ENCODE peak calls at places on chromosome 2, in seven cellular contexts. B is right atrium auricular region, P is left ventricle myocardium inferior, N is testis, S is OCI-LY7, O is psoas muscle, M is IMR-90. Q is an unnamed sample. For H3K4me1, the result is how much of the 10 kb centered on the place peaks cover.

GRCh38 chr2:47844162-47844561 is 61.2 kb downstream of the MSH6 start:
- DNase-seq in M (no peak), O (no peak), B (no peak), N (no peak), P (no peak), S (no peak), Q (no peak)

GRCh38 chr2:26355038-26355995 is 8.7 kb upstream of the ADGRF3 start:
- DNase-seq in B (no peak), S (no peak), O (no peak), M (peak), N (no peak), P (no peak), Q (no peak)

GRCh38 chr2:16102976-16103380 is 162.6 kb downstream of the MYCN start:
- DNase-seq in P (no peak), M (no peak), N (no peak), S (no peak), O (no peak), B (no peak), Q (no peak)

GRCh38 chr2:120454993-120455789 is 109.3 kb downstream of the INHBB start:
- DNase-seq in O (no peak), P (no peak), S (no peak), B (no peak), N (no peak), M (peak), Q (no peak)

GRCh38 chr2:236090027-236090382 is 78.2 kb downstream of the GBX2 start:
- DNase-seq in O (no peak), M (no peak), N (no peak), B (no peak), P (no peak), S (no peak), Q (peak)

GRCh38 chr2:164620873-164621760 is at the start of gene GRB14:
- DNase-seq in O (peak), M (no peak), N (peak), S (no peak), P (peak), B (no peak), Q (peak)

GRCh38 chr2:164867779-164868397 is 26.3 kb upstream of the COBLL1 start:
- DNase-seq in O (no peak), M (no peak), B (no peak), N (no peak), P (no peak), S (no peak), Q (no peak)

GRCh38 chr2:199710551-199710950 is 140.4 kb downstream of the FTCDNL1 start:
- DNase-seq in N (no peak), M (peak), B (no peak), O (no peak), S (no peak), P (no peak), Q (no peak)

GRCh38 chr2:105595536-105595935 is 149.2 kb upstream of the NCK2 start:
- DNase-seq in P (no peak), B (no peak), N (no peak), M (no peak), S (no peak), O (no peak), Q (no peak)

GRCh38 chr2:117128471-117128870 is 686.0 kb upstream of the DDX18 start:
- DNase-seq in N (no peak), M (no peak), O (no peak), P (no peak), S (no peak), B (no peak), Q (no peak)

GRCh38 chr2:82340578-82341053 is 2036.1 kb upstream of the LRRTM1 start:
- DNase-seq in S (no peak), P (no peak), B (no peak), O (no peak), N (no peak), M (no peak), Q (no peak)

GRCh38 chr2:224362094-224362493 is 39.8 kb downstream of the FAM124B start:
- DNase-seq in N (no peak), P (no peak), O (no peak), M (no peak), B (no peak), S (no peak), Q (no peak)

GRCh38 chr2:172330060-172330671 is 97.2 kb upstream of the ITGA6 start:
- DNase-seq in M (no peak), B (no peak), O (no peak), P (no peak), N (no peak), S (no peak), Q (no peak)

GRCh38 chr2:222892321-222892720 is 31.5 kb downstream of the ACSL3 start:
- DNase-seq in M (peak), S (no peak), N (no peak), P (no peak), B (no peak), O (no peak), Q (no peak)

GRCh38 chr2:10547011-10547410 is 98.9 kb upstream of the ODC1 start:
- DNase-seq in M (peak), N (no peak), P (no peak), B (no peak), O (no peak), S (no peak), Q (no peak)

GRCh38 chr2:65199891-65200290 is 27.7 kb upstream of the ACTR2 start:
- DNase-seq in M (peak), S (no peak), P (no peak), O (no peak), B (no peak), N (no peak), Q (no peak)

GRCh38 chr2:36411962-36412444 is 56.4 kb downstream of the CRIM1 start:
- DNase-seq in M (no peak), S (no peak), N (no peak), B (no peak), O (no peak), P (no peak), Q (no peak)

GRCh38 chr2:95372216-95372829 is 30.2 kb upstream of the FAHD2A start:
- DNase-seq in M (no peak), S (no peak), O (no peak), B (no peak), N (peak), P (peak), Q (peak)

GRCh38 chr2:229714080-229714735 is at the start of gene DNER:
- DNase-seq in N (peak), S (peak), P (no peak), M (no peak), B (no peak), O (peak), Q (no peak)

GRCh38 chr2:3131636-3132326 is 245.8 kb downstream of the EIPR1 start:
- DNase-seq in O (no peak), N (no peak), M (no peak), S (no peak), P (no peak), B (no peak), Q (no peak)

GRCh38 chr2:191246820-191247380 is 1.7 kb downstream of the MYO1B start:
- DNase-seq in P (no peak), N (no peak), S (no peak), B (no peak), M (no peak), O (no peak), Q (no peak)

GRCh38 chr2:51711761-51712160 is 679.8 kb upstream of the NRXN1 start:
- DNase-seq in O (no peak), S (no peak), P (no peak), M (peak), B (no peak), N (no peak), Q (no peak)

GRCh38 chr2:9703701-9704221 is 73.0 kb upstream of the YWHAQ start:
- DNase-seq in O (no peak), P (no peak), S (no peak), B (no peak), N (no peak), M (peak), Q (no peak)

GRCh38 chr2:48567671-48568070 is 37.7 kb downstream of the STON1 start:
- DNase-seq in B (no peak), P (no peak), N (no peak), O (no peak), M (no peak), S (no peak), Q (no peak)

GRCh38 chr2:43210467-43211303 is 15.7 kb downstream of the ZFP36L2 start:
- DNase-seq in B (no peak), N (peak), O (peak), M (peak), S (no peak), P (peak), Q (peak)

GRCh38 chr2:240156435-240157146 is 16.1 kb upstream of the OTOS start:
- DNase-seq in S (no peak), O (peak), P (no peak), B (no peak), N (no peak), M (no peak), Q (peak)

GRCh38 chr2:193701484-193701883 is 1506.8 kb upstream of the TMEFF2 start:
- DNase-seq in B (no peak), M (no peak), S (no peak), N (no peak), P (no peak), O (no peak), Q (no peak)

GRCh38 chr2:185990861-185991525 is 252.4 kb downstream of the FSIP2 start:
- DNase-seq in M (peak), P (no peak), S (no peak), N (no peak), B (no peak), O (no peak), Q (no peak)

GRCh38 chr2:229235136-229235914 is 35.8 kb downstream of the PID1 start:
- DNase-seq in P (no peak), N (no peak), B (peak), O (no peak), S (no peak), M (peak), Q (no peak)

GRCh38 chr2:201220102-201220570 is 37.2 kb downstream of the CASP10 start:
- DNase-seq in O (no peak), M (no peak), N (peak), S (peak), P (peak), B (no peak), Q (no peak)

GRCh38 chr2:134405641-134406081 is 151.8 kb downstream of the MGAT5 start:
- DNase-seq in N (no peak), B (no peak), S (no peak), M (peak), O (no peak), P (no peak), Q (no peak)

GRCh38 chr2:134406716-134407115 is 152.8 kb downstream of the MGAT5 start:
- DNase-seq in N (no peak), M (no peak), P (no peak), S (peak), O (no peak), B (no peak), Q (no peak)

GRCh38 chr2:134408386-134408785 is 154.5 kb downstream of the MGAT5 start:
- DNase-seq in N (no peak), P (no peak), M (peak), B (no peak), O (no peak), S (peak), Q (no peak)

GRCh38 chr2:134407154-134407890 is 153.4 kb downstream of the MGAT5 start:
- DNase-seq in N (no peak), B (no peak), O (no peak), P (no peak), S (no peak), M (no peak), Q (no peak)

GRCh38 chr2:134406311-134406710 is 152.4 kb downstream of the MGAT5 start:
- DNase-seq in O (no peak), S (no peak), P (no peak), M (no peak), N (no peak), B (no peak), Q (no peak)
- H3K4me1 ChIP-seq in O (under half), S (half or more), P (half or more), M (under half), N (under half), B (half or more), Q (under half)

GRCh38 chr2:68124321-68124720 is 33.4 kb upstream of the PNO1 start:
- DNase-seq in S (no peak), N (no peak), O (no peak), M (peak), P (no peak), B (no peak), Q (no peak)
- TF ChIP-seq CTCF in S (no peak), N (no peak), O (no peak), M (no peak), P (no peak), B (no peak), Q (no peak)

GRCh38 chr2:74566423-74567085 is 12.0 kb downstream of the DOK1 start:
- DNase-seq in M (peak), B (no peak), P (no peak), O (no peak), S (no peak), N (no peak), Q (no peak)

GRCh38 chr2:74560591-74560990 is 6.1 kb downstream of the DOK1 start:
- DNase-seq in S (no peak), B (no peak), M (no peak), O (no peak), N (peak), P (no peak), Q (no peak)

GRCh38 chr2:74567862-74568261 is 13.3 kb downstream of the DOK1 start:
- DNase-seq in S (no peak), B (no peak), O (no peak), P (no peak), M (peak), N (no peak), Q (no peak)

GRCh38 chr2:74562126-74562775 is 7.7 kb downstream of the DOK1 start:
- DNase-seq in S (no peak), B (no peak), M (no peak), P (no peak), N (no peak), O (no peak), Q (no peak)

DNA sequence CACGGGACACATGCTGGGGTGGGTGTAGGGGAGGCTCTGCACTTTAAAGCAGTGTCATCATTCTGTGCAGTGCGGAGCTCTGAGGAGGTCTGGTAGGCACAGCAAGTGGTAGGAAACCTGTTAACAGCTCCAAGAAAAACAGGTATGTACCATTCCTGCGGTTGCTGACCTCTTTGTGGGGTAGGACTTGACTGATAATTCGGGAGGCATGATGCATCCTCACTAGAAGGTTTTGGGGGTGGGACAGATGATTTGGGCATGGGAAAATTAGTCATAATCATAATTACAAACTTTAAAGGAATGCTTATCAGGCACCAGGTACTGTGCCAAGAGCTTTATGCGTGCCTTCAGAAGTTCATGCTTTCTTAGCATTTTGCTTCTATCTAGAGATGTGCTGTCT is 9.7 kb downstream of the DOK1 start:
- DNase-seq in M (peak), O (no peak), S (no peak), P (no peak), N (no peak), B (no peak), Q (no peak)
- H3K4me1 ChIP-seq in M (under half), O (under half), S (under half), P (under half), N (under half), B (under half), Q (under half)

GRCh38 chr2:69208023-69208595 is 178.9 kb downstream of the GFPT1 start:
- DNase-seq in N (no peak), B (no peak), M (no peak), O (no peak), S (no peak), P (no peak), Q (no peak)
- TF ChIP-seq CTCF in N (no peak), B (no peak), M (peak), O (no peak), S (peak), P (no peak), Q (no peak)